ENCODE peak calls at places on chromosomes 3 and 15, in five cellular contexts. X is stimulated activated CD4-positive, alpha-beta T cell treated with anti-CD3 and anti-CD28 coated beads, Interleukin-2, amount 100 ng/mL, for 48 hours; A is GM19239; S is T-helper 1 cell; L is AG09319. N is an unnamed sample.

GRCh38 chr15:39304201-39304841 is 276.6 kb upstream of the THBS1 start:
- DNase-seq in X (no peak), S (no peak), L (peak; percentile 94), A (no peak), N (no peak)

GRCh38 chr15:74897300-74897701 is 7.5 kb downstream of the MPI start:
- DNase-seq in S (no peak), X (no peak), L (no peak), A (no peak), N (no peak)

GRCh38 chr3:143677420-143677819 is 170.8 kb downstream of the SLC9A9 start:
- DNase-seq in A (no peak), L (no peak), S (no peak), X (no peak), N (no peak)

GRCh38 chr15:33094336-33094735 is 100.2 kb downstream of the FMN1 start:
- DNase-seq in L (no peak), S (no peak), A (no peak), X (no peak), N (no peak)

GRCh38 chr3:147655236-147655635 is 246.1 kb downstream of the ZIC1 start:
- DNase-seq in X (no peak), S (no peak), A (no peak), L (no peak), N (no peak)

GRCh38 chr15:41334293-41335120 is 1.8 kb downstream of the NUSAP1 start:
- DNase-seq in S (no peak), A (no peak), L (no peak), X (no peak), N (no peak)

GRCh38 chr3:58167431-58168351 is 43.1 kb downstream of the DNASE1L3 start:
- DNase-seq in L (peak; percentile 36), A (peak; percentile 72), X (peak; percentile 73), S (peak; percentile 49), N (peak; percentile 45)

GRCh38 chr15:29939404-29939803 is 117.1 kb upstream of the TJP1 start:
- DNase-seq in L (no peak), X (no peak), A (no peak), S (no peak), N (no peak)

GRCh38 chr3:37574177-37574958 is 287.3 kb upstream of the CTDSPL start:
- DNase-seq in S (no peak), L (no peak), X (no peak), A (no peak), N (no peak)

GRCh38 chr15:62052714-62053113 is 7.5 kb downstream of the VPS13C start:
- DNase-seq in L (no peak), A (no peak), X (no peak), S (no peak), N (no peak)

GRCh38 chr3:178645503-178645902 is 109.3 kb downstream of the KCNMB2 start:
- DNase-seq in S (no peak), X (no peak), L (no peak), A (no peak), N (no peak)

GRCh38 chr3:64595253-64595694 is 92.5 kb downstream of the ADAMTS9 start:
- DNase-seq in S (no peak), L (no peak), A (no peak), X (no peak), N (peak; percentile 19)

GRCh38 chr15:48986240-48986639 is 22.5 kb upstream of the SHC4 start:
- DNase-seq in X (no peak), L (no peak), S (no peak), A (no peak), N (no peak)

GRCh38 chr3:86988235-86988634 is 2.7 kb downstream of the VGLL3 start:
- DNase-seq in L (peak; percentile 46), X (no peak), A (no peak), S (no peak), N (peak; percentile 20)

GRCh38 chr3:1082024-1082633 is 10.7 kb upstream of the CNTN6 start:
- DNase-seq in S (no peak), L (no peak), A (no peak), X (no peak), N (peak; percentile 40)

GRCh38 chr3:138036572-138036971 is 26.6 kb downstream of the CLDN18 start:
- DNase-seq in A (no peak), X (no peak), L (no peak), S (no peak), N (no peak)

GRCh38 chr15:72229076-72229946 is 1.7 kb downstream of the PKM start:
- DNase-seq in L (no peak), S (peak; percentile 61), X (no peak), A (no peak), N (peak; percentile 24)

GRCh38 chr15:64634020-64634419 is 141.4 kb downstream of the RBPMS2 start:
- DNase-seq in S (peak; percentile 54), A (peak; percentile 45), X (no peak), L (no peak), N (no peak)

GRCh38 chr15:48086162-48086561 is 34.6 kb upstream of the SLC24A5 start:
- DNase-seq in X (no peak), S (no peak), L (no peak), A (no peak), N (no peak)

GRCh38 chr3:129470861-129471260 is 30.8 kb downstream of the IFT122 start:
- DNase-seq in A (no peak), S (no peak), L (no peak), X (no peak), N (no peak)

GRCh38 chr15:78024141-78024567 is 53.4 kb downstream of the TBC1D2B start:
- DNase-seq in L (peak; percentile 16), X (no peak), S (no peak), A (no peak), N (no peak)

GRCh38 chr15:56805466-56806146 is 72.3 kb upstream of the ZNF280D start:
- DNase-seq in S (peak; percentile 53), X (no peak), A (no peak), L (peak; percentile 23), N (peak; percentile 90)

GRCh38 chr3:104388624-104389023 is 978.1 kb upstream of the ALCAM start:
- DNase-seq in A (no peak), X (no peak), S (no peak), L (no peak), N (peak; percentile 4)

GRCh38 chr3:52481819-52482521 is 13.2 kb upstream of the STAB1 start:
- DNase-seq in A (no peak), S (no peak), X (no peak), L (no peak), N (peak; percentile 4)